ENCODE peak calls at places on chromosomes 5 and 9, in four cellular contexts. Z is tibial artery, M is heart right ventricle, E is MM.1S. H is an unnamed sample.

GRCh38 chr5:81853005-81853357 is 102.1 kb upstream of the SSBP2 start:
- DNase-seq in Z (no peak), M (no peak), E (peak), H (no peak)

GRCh38 chr5:2213121-2213730 is 330.5 kb upstream of the IRX4 start:
- DNase-seq in Z (peak), M (no peak), E (no peak), H (no peak)

GRCh38 chr5:8606231-8606630 is 737.3 kb downstream of the MTRR start:
- DNase-seq in Z (no peak), M (no peak), E (no peak), H (no peak)

GRCh38 chr5:174895360-174895759 is 171.0 kb downstream of the MSX2 start:
- DNase-seq in Z (no peak), M (no peak), E (no peak), H (no peak)

GRCh38 chr9:105842023-105842644 is 147.8 kb downstream of the TMEM38B start:
- DNase-seq in Z (no peak), M (no peak), E (peak), H (no peak)

GRCh38 chr5:134659922-134660321 is 11.3 kb downstream of the SEC24A start:
- DNase-seq in Z (no peak), M (no peak), E (no peak), H (no peak)

GRCh38 chr9:132703336-132703735 is 33.1 kb downstream of the GTF3C4 start:
- DNase-seq in Z (no peak), M (no peak), E (no peak), H (no peak)

GRCh38 chr9:18245911-18246310 is 228.0 kb upstream of the ADAMTSL1 start:
- DNase-seq in Z (no peak), M (no peak), E (no peak), H (no peak)

GRCh38 chr9:70392189-70392588 is 22.3 kb downstream of the KLF9 start:
- DNase-seq in Z (no peak), M (no peak), E (no peak), H (no peak)

GRCh38 chr5:80116465-80116864 is 81.3 kb downstream of the THBS4 start:
- DNase-seq in Z (no peak), M (no peak), E (no peak), H (no peak)

GRCh38 chr5:160342413-160342941 is 27.9 kb downstream of the C1QTNF2 start:
- DNase-seq in Z (peak), M (no peak), E (no peak), H (no peak)

GRCh38 chr5:176608142-176608705 is 1.7 kb downstream of the GPRIN1 start:
- DNase-seq in Z (no peak), M (no peak), E (peak), H (no peak)

GRCh38 chr5:169003721-169004481 is 297.0 kb downstream of the SLIT3 start:
- DNase-seq in Z (peak), M (no peak), E (no peak), H (no peak)

GRCh38 chr5:139698461-139699146 is 50.5 kb downstream of the CXXC5 start:
- DNase-seq in Z (peak), M (peak), E (no peak), H (peak)

GRCh38 chr9:116491219-116491618 is 195.9 kb upstream of the TRIM32 start:
- DNase-seq in Z (no peak), M (no peak), E (no peak), H (no peak)
- TF ChIP-seq CTCF in Z (no peak), M (no peak), E (no peak), H (no peak)

DNA sequence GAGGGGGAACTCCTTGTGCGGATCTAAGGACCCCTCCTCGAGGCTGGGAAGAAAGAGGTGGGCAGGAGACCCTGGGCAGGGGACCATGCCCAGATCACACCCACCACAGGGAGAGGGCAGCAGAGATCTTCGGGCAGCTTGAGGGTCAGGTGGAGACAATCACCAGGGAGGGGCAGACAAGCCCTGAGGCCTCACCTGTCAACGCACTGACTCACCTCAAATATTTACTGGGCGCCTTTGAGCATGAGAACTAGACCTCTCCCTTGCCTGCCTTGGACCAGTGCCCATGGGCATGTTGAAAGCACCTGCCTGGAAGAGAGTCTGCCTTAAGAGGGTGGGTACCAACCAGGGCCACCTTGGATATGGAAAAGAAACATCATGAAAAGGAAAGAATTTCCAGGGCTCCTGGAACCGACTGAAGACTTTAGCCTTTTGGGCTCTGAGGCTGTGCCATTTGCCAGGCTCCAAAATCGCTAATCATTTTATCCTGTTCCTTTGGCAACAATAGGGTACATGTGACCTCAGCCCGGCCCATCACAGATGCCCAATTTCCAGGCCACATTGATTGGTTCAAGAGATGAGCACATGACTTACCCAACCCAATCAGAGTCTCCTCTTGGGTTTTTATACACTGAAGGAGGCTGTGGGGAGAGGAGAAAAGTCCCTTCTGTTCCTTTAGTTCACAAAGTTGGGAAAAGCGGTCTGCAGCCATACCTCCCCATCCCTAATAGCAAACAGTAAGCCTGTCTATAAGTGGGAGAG is 10.4 kb upstream of the SPINK4 start:
- DNase-seq in Z (no peak), M (no peak), E (peak), H (no peak)
- TF ChIP-seq CTCF in Z (no peak), M (no peak), E (no peak), H (no peak)

DNA sequence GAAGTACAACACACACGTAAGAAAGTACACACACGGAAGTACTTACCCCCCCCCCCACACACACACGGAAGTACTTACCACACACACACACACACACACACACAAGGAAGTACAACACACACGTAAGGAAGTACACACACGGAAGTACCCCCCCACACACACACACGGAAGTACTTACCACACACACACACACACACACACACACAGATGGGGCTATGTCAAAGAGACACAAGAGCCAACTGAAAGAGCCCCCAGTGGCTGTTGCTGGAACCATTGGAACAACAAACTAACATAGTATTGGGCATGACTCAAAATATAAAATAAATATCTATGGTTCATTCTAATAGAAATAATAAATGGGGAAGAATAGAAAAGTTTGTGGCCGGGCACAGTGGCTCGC is 4.9 kb upstream of the MAPK9 start:
- DNase-seq in Z (no peak), M (no peak), E (no peak), H (no peak)
- TF ChIP-seq CTCF in Z (no peak), M (no peak), E (no peak), H (no peak)

GRCh38 chr9:124409410-124409809 is 5.8 kb downstream of the PSMB7 start:
- DNase-seq in Z (no peak), M (no peak), E (no peak), H (no peak)

GRCh38 chr9:124411514-124412227 is 3.6 kb downstream of the PSMB7 start:
- DNase-seq in Z (no peak), M (no peak), E (no peak), H (no peak)

GRCh38 chr9:124414612-124415011 is 630 bp downstream of the PSMB7 start:
- DNase-seq in Z (no peak), M (no peak), E (no peak), H (no peak)

GRCh38 chr9:124412228-124412575 is 3.0 kb downstream of the PSMB7 start:
- DNase-seq in Z (no peak), M (no peak), E (no peak), H (no peak)

GRCh38 chr9:124410321-124410913 is 4.8 kb downstream of the PSMB7 start:
- DNase-seq in Z (no peak), M (no peak), E (peak), H (no peak)
- TF ChIP-seq CTCF in Z (peak), M (no peak), E (peak), H (peak)

DNA sequence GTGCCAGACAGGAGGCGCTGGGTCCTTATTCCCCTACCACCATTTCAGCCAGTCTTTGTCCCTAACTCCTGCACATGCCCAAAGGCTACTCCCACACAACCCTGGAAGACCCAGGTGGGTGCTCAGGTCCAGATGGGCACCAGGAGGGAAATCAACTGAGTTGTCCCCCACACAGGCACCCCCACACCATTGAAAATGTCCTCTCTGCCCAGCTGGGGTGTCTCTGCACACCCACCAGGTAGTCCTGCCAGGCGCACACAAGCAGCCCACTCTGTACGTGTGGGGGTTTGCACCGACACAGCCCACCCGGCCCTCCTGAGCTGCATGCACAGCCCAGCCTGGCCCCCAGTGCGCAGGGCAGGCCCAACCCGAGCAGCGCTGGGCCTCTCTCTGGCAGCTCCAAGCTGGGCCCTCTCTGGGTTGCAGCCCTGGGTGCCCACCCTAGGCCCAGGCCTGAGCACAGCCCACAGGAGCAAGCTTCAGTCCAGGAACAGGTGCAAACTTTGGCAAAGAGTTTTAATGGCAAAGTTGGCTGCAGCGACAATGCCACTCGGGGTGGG is 2.2 kb downstream of the RNF208 start:
- DNase-seq in Z (no peak), M (no peak), E (no peak), H (no peak)
- TF ChIP-seq CTCF in Z (no peak), M (no peak), E (no peak), H (no peak)

DNA sequence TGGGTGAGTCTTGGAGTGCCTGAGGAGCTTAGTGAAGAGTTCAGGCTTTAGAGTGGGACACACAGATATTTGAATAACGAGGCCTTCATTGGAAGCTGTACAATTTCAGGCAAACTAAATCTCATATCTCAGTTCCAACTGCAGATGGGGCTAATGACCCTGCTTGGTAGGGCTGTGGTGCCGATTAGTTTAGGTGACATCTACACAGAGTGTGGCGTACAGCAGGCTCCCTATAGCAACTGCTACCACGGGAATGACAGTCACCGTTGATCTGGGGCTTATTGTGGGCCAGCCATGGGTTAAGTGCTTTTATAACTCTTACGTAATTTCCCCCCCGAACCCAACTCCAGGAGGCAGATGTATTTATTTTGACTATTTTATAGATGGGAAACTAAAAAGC is 70.8 kb downstream of the FAT2 start:
- DNase-seq in Z (no peak), M (no peak), E (no peak), H (no peak)
- TF ChIP-seq CTCF in Z (no peak), M (peak), E (no peak), H (no peak)

DNA sequence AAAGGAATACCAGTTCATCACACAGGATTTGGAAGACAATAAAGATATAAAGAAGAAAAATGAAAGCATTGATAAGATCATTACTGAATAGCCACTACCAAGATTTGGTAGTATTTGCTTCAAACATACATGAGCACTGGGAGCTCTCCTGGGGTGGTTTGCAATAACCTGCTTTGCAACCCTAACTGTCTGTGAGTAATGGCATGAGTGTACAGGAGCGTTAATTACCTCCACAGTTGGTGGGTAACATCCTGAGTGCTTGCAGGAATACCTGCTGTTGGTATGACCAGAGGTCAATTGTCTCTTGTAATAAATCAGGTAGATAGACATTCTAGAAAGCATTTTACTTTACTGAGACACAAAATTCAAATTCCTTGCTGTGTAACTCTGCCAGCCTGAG is 151.0 kb upstream of the ADCY2 start:
- DNase-seq in Z (no peak), M (no peak), E (no peak), H (no peak)
- TF ChIP-seq CTCF in Z (no peak), M (no peak), E (no peak), H (no peak)

GRCh38 chr9:86122309-86122708 is 23.0 kb upstream of the GOLM1 start:
- DNase-seq in Z (no peak), M (no peak), E (no peak), H (no peak)
- TF ChIP-seq CTCF in Z (no peak), M (no peak), E (no peak), H (no peak)

DNA sequence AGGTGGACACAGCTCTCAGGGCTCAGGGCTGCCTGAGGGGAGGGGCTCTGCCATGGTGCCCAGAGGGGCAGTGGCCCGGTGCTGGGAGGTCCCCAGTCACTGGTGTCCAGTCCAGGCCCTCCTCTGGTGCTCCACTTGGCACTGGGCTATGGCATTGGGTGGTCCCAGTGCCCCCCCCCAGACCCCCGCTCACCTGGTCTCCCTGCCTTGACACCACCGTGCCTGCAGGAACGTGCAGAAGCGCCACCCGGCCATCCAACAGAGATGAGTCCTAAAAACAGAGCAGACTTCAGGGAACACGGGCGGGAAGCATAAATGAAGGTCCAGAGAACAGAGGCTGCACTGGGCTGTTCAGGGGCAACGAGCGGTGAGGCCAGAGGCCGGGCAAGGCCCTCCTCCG is 42.3 kb upstream of the NSMF start:
- DNase-seq in Z (no peak), M (no peak), E (no peak), H (no peak)
- TF ChIP-seq CTCF in Z (no peak), M (no peak), E (no peak), H (no peak)